ENCODE peak calls at places on chromosomes 11 and 22, in nine cellular contexts. O is OCI-LY7, C is hepatocyte, E is GM23248, V is neural progenitor cell, K is PC-3, W is SK-N-SH, Q is GM23338, T is HCT116. D is an unnamed sample.

GRCh38 chr11:36265793-36266628 is 23.2 kb downstream of the COMMD9 start:
- DNase-seq in V (peak), O (peak), T (peak), E (peak), K (peak), C (peak), Q (peak), W (peak), D (peak)

GRCh38 chr11:73217131-73217809 is 811 bp upstream of the P2RY2 start:
- DNase-seq in W (no peak), V (peak), Q (peak), E (no peak), O (no peak), T (no peak), K (no peak), C (no peak), D (no peak)

GRCh38 chr11:76288166-76288978 is 82.1 kb upstream of the WNT11 start:
- DNase-seq in T (no peak), Q (no peak), O (peak), W (no peak), C (no peak), V (no peak), E (no peak), K (no peak), D (peak)

GRCh38 chr22:17162731-17163130 is 3.7 kb upstream of the HDHD5 start:
- DNase-seq in V (no peak), W (no peak), T (no peak), O (no peak), Q (no peak), E (no peak), C (no peak), K (no peak), D (no peak)

GRCh38 chr11:17760102-17761029 is 25.8 kb downstream of the KCNC1 start:
- DNase-seq in C (peak), K (peak), T (peak), Q (peak), O (peak), W (peak), V (peak), E (peak), D (peak)

GRCh38 chr11:8962827-8963226 is 1.4 kb downstream of the TMEM9B start:
- DNase-seq in Q (no peak), V (no peak), E (peak), T (no peak), K (no peak), O (no peak), W (no peak), C (no peak), D (no peak)

GRCh38 chr22:50627914-50628542 is at the start of gene ARSA:
- DNase-seq in T (no peak), K (peak), C (peak), W (peak), O (peak), V (peak), E (peak), Q (peak), D (peak)

GRCh38 chr22:19597399-19597735 is 73.2 kb upstream of the CLDN5 start:
- DNase-seq in K (no peak), E (no peak), W (no peak), T (no peak), Q (no peak), C (no peak), O (peak), V (no peak), D (no peak)

GRCh38 chr11:86942212-86942611 is 13.0 kb downstream of the FZD4 start:
- DNase-seq in E (peak), K (peak), V (no peak), C (no peak), T (no peak), O (no peak), W (no peak), Q (no peak), D (no peak)

GRCh38 chr11:129815596-129816461 is at the start of gene TMEM45B:
- DNase-seq in Q (peak), T (no peak), O (no peak), E (no peak), V (peak), C (peak), W (peak), K (peak), D (no peak)

GRCh38 chr22:42401562-42402334 is 30.5 kb downstream of the NFAM1 start:
- DNase-seq in K (peak), C (no peak), V (no peak), O (no peak), E (peak), W (no peak), Q (no peak), T (no peak), D (no peak)

GRCh38 chr11:12827929-12828812 is 153.9 kb downstream of the TEAD1 start:
- DNase-seq in K (peak), O (peak), W (no peak), C (peak), V (peak), T (no peak), E (peak), Q (peak), D (peak)

GRCh38 chr11:116472661-116473060 is 300.1 kb downstream of the BUD13 start:
- DNase-seq in K (no peak), C (peak), V (no peak), T (no peak), E (no peak), W (no peak), Q (no peak), O (no peak), D (no peak)

GRCh38 chr11:102494216-102494615 is 36.3 kb downstream of the MMP7 start:
- DNase-seq in Q (no peak), K (peak), E (peak), O (no peak), T (peak), W (no peak), V (no peak), C (peak), D (no peak)

GRCh38 chr11:12099132-12099873 is 11.1 kb upstream of the MICAL2 start:
- DNase-seq in O (no peak), V (no peak), W (no peak), T (no peak), C (no peak), Q (no peak), E (no peak), K (no peak), D (no peak)

GRCh38 chr11:61955416-61956135 is 5.4 kb downstream of the BEST1 start:
- DNase-seq in V (peak), E (peak), W (no peak), K (no peak), C (peak), O (no peak), Q (peak), T (no peak), D (no peak)

GRCh38 chr11:70314730-70315129 is 44.2 kb downstream of the PPFIA1 start:
- DNase-seq in E (no peak), C (no peak), O (peak), K (no peak), Q (no peak), W (no peak), V (no peak), T (no peak), D (no peak)

GRCh38 chr11:127994736-127995135 is 592.6 kb downstream of the ETS1 start:
- DNase-seq in V (no peak), W (no peak), C (no peak), E (peak), O (no peak), T (no peak), Q (no peak), K (peak), D (no peak)

GRCh38 chr11:129951201-129951882 is 51.3 kb downstream of the PRDM10 start:
- DNase-seq in O (peak), Q (no peak), E (no peak), T (no peak), V (no peak), K (no peak), C (no peak), W (no peak), D (no peak)

GRCh38 chr11:122843281-122844150 is 5.2 kb downstream of the CRTAM start:
- DNase-seq in C (peak), Q (no peak), W (no peak), E (no peak), K (no peak), O (no peak), V (no peak), T (no peak), D (no peak)

GRCh38 chr11:2313051-2313951 is 11.5 kb downstream of the TSPAN32 start:
- DNase-seq in C (no peak), K (no peak), W (no peak), Q (no peak), V (no peak), T (no peak), O (no peak), E (no peak), D (no peak)

GRCh38 chr22:24938741-24939341 is 7.7 kb downstream of the LHFPL7 start:
- DNase-seq in T (no peak), C (peak), O (peak), E (peak), V (peak), Q (peak), K (peak), W (peak), D (peak)

GRCh38 chr22:49918911-49919881 is 762 bp downstream of the CRELD2 start:
- DNase-seq in V (no peak), C (no peak), W (peak), E (no peak), O (no peak), K (no peak), T (no peak), Q (no peak), D (no peak)

GRCh38 chr11:108858624-108859023 is 193.8 kb downstream of the DDX10 start:
- DNase-seq in Q (no peak), T (no peak), W (no peak), K (peak), E (no peak), O (no peak), V (no peak), C (no peak), D (no peak)
- TF ChIP-seq EZH2phosphoT487 in Q (no peak), T (no peak), W (no peak), K (no peak), E (no peak), O (no peak), V (no peak), C (no peak), D (no peak)

GRCh38 chr22:25970348-25970995 is 198.8 kb upstream of the SEZ6L start:
- DNase-seq in V (peak), K (no peak), Q (peak), W (no peak), E (no peak), T (no peak), C (peak), O (no peak), D (peak)
- TF ChIP-seq EZH2phosphoT487 in V (no peak), K (no peak), Q (no peak), W (no peak), E (no peak), T (no peak), C (no peak), O (no peak), D (no peak)

GRCh38 chr11:64000740-64001514 is 14.7 kb downstream of the OTUB1 start:
- DNase-seq in E (peak), Q (peak), O (no peak), C (no peak), K (no peak), V (peak), T (no peak), W (no peak), D (no peak)
- TF ChIP-seq EZH2phosphoT487 in E (no peak), Q (no peak), O (no peak), C (no peak), K (no peak), V (no peak), T (no peak), W (no peak), D (no peak)

GRCh38 chr11:43825217-43825816 is 55.3 kb upstream of the ALKBH3 start:
- DNase-seq in O (peak), E (peak), T (peak), V (peak), Q (peak), C (peak), W (peak), K (peak), D (no peak)
- TF ChIP-seq EZH2phosphoT487 in O (no peak), E (no peak), T (no peak), V (no peak), Q (no peak), C (no peak), W (no peak), K (no peak), D (no peak)

DNA sequence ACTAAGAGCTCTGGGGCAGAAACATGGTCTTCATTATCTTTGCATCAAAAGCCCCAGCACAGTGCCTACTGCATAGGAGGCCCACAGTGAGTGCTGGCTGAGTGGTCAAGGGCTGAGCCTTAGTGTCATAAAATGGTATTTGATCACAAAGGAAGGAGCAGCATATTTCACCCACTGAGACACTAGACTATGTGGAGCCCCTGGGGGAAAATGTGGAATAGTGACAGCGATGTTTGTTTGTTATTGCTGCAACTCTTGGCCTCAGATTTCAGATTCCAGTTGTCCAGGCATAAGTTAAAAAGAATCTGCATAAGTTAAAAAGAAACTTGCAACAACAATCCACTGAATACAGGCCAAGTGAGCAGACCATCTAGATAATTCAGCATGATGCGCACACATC is 7.0 kb downstream of the KIRREL3 start:
- DNase-seq in C (no peak), E (peak), T (no peak), W (no peak), O (no peak), Q (no peak), K (no peak), V (no peak), D (no peak)
- TF ChIP-seq EZH2phosphoT487 in C (no peak), E (no peak), T (no peak), W (no peak), O (no peak), Q (no peak), K (no peak), V (no peak), D (no peak)

GRCh38 chr11:68312780-68313573 is 586 bp downstream of the LRP5 start:
- DNase-seq in K (peak), V (peak), C (peak), W (peak), Q (peak), O (no peak), E (peak), T (no peak), D (peak)
- TF ChIP-seq EZH2phosphoT487 in K (no peak), V (no peak), C (no peak), W (no peak), Q (no peak), O (no peak), E (no peak), T (no peak), D (no peak)